ENCODE peak calls at places on chromosomes 6 and 20, in seven cellular contexts. E is HepG2, C is endothelial cell of umbilical vein, Q is astrocyte, I is fibroblast of lung, U is MM.1S, J is DND-41. K is an unnamed sample.

GRCh38 chr20:9409352-9409751 is 105.0 kb upstream of the LAMP5 start:
- DNase-seq in E (no peak), C (peak), Q (peak), I (peak), U (no peak), J (no peak), K (no peak)

GRCh38 chr6:148758492-148758891 is 11.7 kb downstream of the UST start:
- DNase-seq in E (no peak), C (no peak), Q (no peak), I (no peak), U (peak), J (peak), K (no peak)

GRCh38 chr6:13307508-13307995 is 20.8 kb downstream of the TBC1D7 start:
- DNase-seq in E (no peak), C (peak), Q (peak), I (peak), U (no peak), J (no peak), K (no peak)

GRCh38 chr20:57592263-57593092 is 27.7 kb downstream of the ZBP1 start:
- DNase-seq in E (no peak), C (no peak), Q (no peak), I (no peak), U (no peak), J (no peak), K (no peak)

GRCh38 chr6:163263196-163263595 is 151.3 kb upstream of the QKI start:
- DNase-seq in E (no peak), C (no peak), Q (peak), I (peak), U (no peak), J (no peak), K (no peak)

GRCh38 chr6:5453531-5453930 is 192.2 kb downstream of the FARS2 start:
- DNase-seq in E (no peak), C (no peak), Q (no peak), I (no peak), U (no peak), J (no peak), K (peak)

GRCh38 chr6:116827561-116828240 is 1.2 kb downstream of the GPRC6A start:
- DNase-seq in E (no peak), C (no peak), Q (no peak), I (no peak), U (no peak), J (no peak), K (no peak)

GRCh38 chr20:24149175-24149574 is 160.6 kb upstream of the GGTLC1 start:
- DNase-seq in E (no peak), C (no peak), Q (no peak), I (no peak), U (no peak), J (no peak), K (no peak)

GRCh38 chr6:139965393-139965792 is 590.9 kb upstream of the CITED2 start:
- DNase-seq in E (no peak), C (peak), Q (peak), I (peak), U (peak), J (no peak), K (no peak)

GRCh38 chr20:61263084-61263695 is 11.1 kb downstream of the CDH4 start:
- DNase-seq in E (no peak), C (no peak), Q (no peak), I (no peak), U (peak), J (peak), K (peak)

GRCh38 chr20:20295621-20296498 is 72.0 kb upstream of the INSM1 start:
- DNase-seq in E (no peak), C (no peak), Q (no peak), I (no peak), U (no peak), J (no peak), K (no peak)

GRCh38 chr6:98971303-98971702 is 23.6 kb upstream of the FBXL4 start:
- DNase-seq in E (no peak), C (no peak), Q (no peak), I (no peak), U (no peak), J (no peak), K (no peak)

GRCh38 chr20:25499031-25499430 is 86.3 kb downstream of the NINL start:
- DNase-seq in E (no peak), C (no peak), Q (no peak), I (no peak), U (no peak), J (no peak), K (no peak)

GRCh38 chr6:137271245-137272183 is 52.3 kb upstream of the IFNGR1 start:
- DNase-seq in E (peak), C (peak), Q (peak), I (peak), U (peak), J (peak), K (peak)

GRCh38 chr6:122620902-122621301 is 10.7 kb downstream of the PKIB start:
- DNase-seq in E (peak), C (no peak), Q (peak), I (peak), U (no peak), J (no peak), K (no peak)

GRCh38 chr6:9100869-9101575 is 665.7 kb upstream of the SLC35B3 start:
- DNase-seq in E (no peak), C (no peak), Q (no peak), I (no peak), U (no peak), J (no peak), K (peak)

GRCh38 chr20:728022-728944 is 40.0 kb downstream of the SLC52A3 start:
- DNase-seq in E (peak), C (peak), Q (peak), I (peak), U (no peak), J (no peak), K (peak)

GRCh38 chr20:732727-733126 is 35.6 kb downstream of the SLC52A3 start:
- DNase-seq in E (no peak), C (no peak), Q (no peak), I (no peak), U (no peak), J (no peak), K (no peak)

GRCh38 chr20:730005-730404 is 38.3 kb downstream of the SLC52A3 start:
- DNase-seq in E (no peak), C (no peak), Q (no peak), I (no peak), U (no peak), J (no peak), K (no peak)

GRCh38 chr20:733806-734205 is 34.5 kb downstream of the SLC52A3 start:
- DNase-seq in E (no peak), C (no peak), Q (no peak), I (no peak), U (no peak), J (no peak), K (no peak)

GRCh38 chr20:731891-732560 is 36.3 kb downstream of the SLC52A3 start:
- DNase-seq in E (no peak), C (no peak), Q (no peak), I (no peak), U (no peak), J (no peak), K (no peak)
- TF ChIP-seq CTCF in E (no peak), C (no peak), Q (no peak), I (no peak), U (no peak), J (no peak), K (no peak)

GRCh38 chr6:29887819-29888581 is 54.3 kb upstream of the HLA-A start:
- DNase-seq in E (no peak), C (peak), Q (no peak), I (peak), U (no peak), J (no peak), K (no peak)
- TF ChIP-seq EZH2 in E (no peak), C (peak), Q (peak), I (no peak), U (no peak), J (no peak), K (no peak)

GRCh38 chr6:169950558-169950957 is 199.1 kb downstream of the ERMARD start:
- DNase-seq in E (no peak), C (no peak), Q (no peak), I (no peak), U (peak), J (peak), K (peak)
- TF ChIP-seq CTCF in E (peak), C (no peak), Q (no peak), I (no peak), U (peak), J (peak), K (peak)

DNA sequence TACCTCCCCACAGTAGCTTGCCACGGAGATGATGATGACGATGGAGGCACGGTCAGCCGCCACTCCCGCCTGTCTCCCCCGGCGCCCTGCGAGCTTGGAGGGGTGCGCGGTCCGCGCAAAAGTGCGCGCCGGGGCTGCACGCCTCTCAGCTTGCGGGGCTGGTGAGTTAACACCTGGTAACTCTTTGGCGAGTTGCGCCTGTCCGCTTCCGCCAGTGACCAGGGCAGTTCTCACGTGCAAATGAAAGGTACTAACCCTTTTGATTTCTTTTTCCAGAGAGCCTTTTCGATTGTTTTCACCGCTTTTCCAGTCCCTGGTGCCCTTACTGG is 6.1 kb downstream of the GRIK2 start:
- DNase-seq in E (no peak), C (no peak), Q (no peak), I (no peak), U (no peak), J (no peak), K (no peak)
- TF ChIP-seq EZH2 in E (no peak), C (no peak), Q (no peak), I (no peak), U (no peak), J (no peak), K (no peak)

GRCh38 chr20:58880994-58881752 is 28.7 kb downstream of the GNAS start:
- DNase-seq in E (no peak), C (no peak), Q (no peak), I (no peak), U (no peak), J (no peak), K (no peak)
- TF ChIP-seq CTCF in E (no peak), C (peak), Q (no peak), I (no peak), U (peak), J (peak), K (peak)

GRCh38 chr6:170278743-170279094 is 12.2 kb downstream of the DLL1 start:
- DNase-seq in E (no peak), C (no peak), Q (no peak), I (no peak), U (no peak), J (peak), K (no peak)

GRCh38 chr6:170280689-170281045 is 10.2 kb downstream of the DLL1 start:
- DNase-seq in E (no peak), C (no peak), Q (no peak), I (no peak), U (no peak), J (no peak), K (no peak)

GRCh38 chr6:170279426-170279825 is 11.5 kb downstream of the DLL1 start:
- DNase-seq in E (no peak), C (no peak), Q (no peak), I (no peak), U (no peak), J (no peak), K (no peak)

GRCh38 chr6:170281331-170282292 is 9.3 kb downstream of the DLL1 start:
- DNase-seq in E (no peak), C (no peak), Q (no peak), I (no peak), U (no peak), J (no peak), K (no peak)

DNA sequence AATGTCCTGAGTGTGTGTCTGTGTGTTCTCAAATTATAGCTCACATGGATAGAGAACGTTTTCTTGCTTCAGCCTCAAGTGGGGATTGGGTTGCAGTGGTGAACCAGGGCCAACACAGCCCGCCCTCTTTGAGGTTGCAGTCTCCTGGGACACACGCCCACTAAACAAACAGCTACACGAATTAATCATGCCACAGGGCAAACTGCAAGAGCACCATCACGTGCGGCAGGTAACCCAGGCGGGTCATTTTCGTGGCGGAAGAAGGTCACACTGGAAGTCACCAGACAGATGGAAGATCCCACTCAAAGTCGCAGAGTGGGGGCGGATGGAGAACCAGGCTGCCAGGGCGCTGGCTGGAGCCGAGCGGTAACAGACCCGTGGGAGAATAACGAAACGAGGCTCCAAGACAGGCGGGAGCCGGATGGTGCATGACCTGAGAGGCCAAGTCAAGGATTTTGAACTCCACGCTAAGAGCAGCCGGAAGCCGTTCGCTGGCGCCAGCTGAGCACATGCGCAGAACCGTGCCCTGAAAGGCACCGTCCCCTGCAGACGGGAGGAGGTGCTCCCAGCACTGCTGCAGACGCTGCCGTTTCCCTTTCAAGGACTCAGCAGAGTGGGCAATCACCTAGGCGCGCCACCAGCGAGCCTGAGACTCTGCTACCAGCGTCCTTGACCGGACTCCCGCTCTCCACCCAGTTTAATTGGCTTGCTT is 10.7 kb downstream of the DLL1 start:
- DNase-seq in E (no peak), C (peak), Q (no peak), I (no peak), U (peak), J (no peak), K (peak)
- TF ChIP-seq EZH2 in E (no peak), C (no peak), Q (no peak), I (no peak), U (no peak), J (no peak), K (no peak)

DNA sequence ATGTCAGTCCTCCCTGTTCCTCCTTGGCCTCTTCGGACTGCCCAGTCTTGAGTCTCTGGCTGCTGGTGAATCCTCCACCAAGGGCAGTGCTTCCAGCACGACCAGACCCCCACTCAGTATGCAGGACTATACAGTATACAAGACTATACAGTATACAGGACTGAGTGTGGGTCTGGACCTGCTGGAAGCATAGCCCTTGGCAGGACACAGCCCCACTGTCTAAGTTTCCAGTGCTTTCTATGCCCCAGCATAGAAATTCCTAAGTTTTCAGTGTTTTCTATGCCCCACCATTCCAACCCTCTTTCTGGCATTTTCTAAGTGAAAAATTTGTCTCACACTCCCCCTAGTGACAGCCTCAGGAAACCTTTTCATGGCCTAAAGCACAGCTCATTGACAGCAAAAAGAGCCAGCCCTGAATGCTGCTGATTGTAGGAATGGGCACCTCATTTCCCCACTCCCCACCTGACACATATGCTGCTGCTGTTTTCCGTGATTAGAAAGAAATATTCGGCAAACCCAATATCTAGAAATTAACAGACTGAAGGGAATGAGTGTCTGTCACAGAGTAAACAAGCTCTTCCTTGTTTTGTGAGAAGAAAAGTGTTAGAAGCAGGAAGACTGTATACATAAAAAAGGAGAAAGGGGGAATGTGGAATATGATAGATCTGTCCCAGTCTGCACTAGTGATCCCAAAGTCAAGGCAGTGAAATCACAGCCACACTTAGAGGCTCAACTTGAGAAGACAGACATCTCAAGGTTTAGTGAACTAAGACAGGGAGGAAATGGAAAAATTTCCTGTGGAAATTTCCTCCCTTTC is 206.9 kb downstream of the IBTK start:
- DNase-seq in E (peak), C (peak), Q (peak), I (peak), U (peak), J (peak), K (peak)
- TF ChIP-seq CTCF in E (peak), C (peak), Q (peak), I (peak), U (peak), J (peak), K (peak)

K was measured in A673.